ENCODE peak calls at places on chromosomes 12 and 14, in eight cellular contexts. S is nephron progenitor cell, G is neural crest cell, K is NCI-H524, T is cardiac fibroblast, Z is substantia nigra, Q is mucosa of descending colon, F is NCI-H774. C is an unnamed sample.

GRCh38 chr14:101112351-101113107 is 209.0 kb upstream of the RTL1 start:
- DNase-seq in S (no peak), G (no peak), K (no peak), T (no peak), Z (no peak), Q (no peak), F (no peak), C (no peak)

GRCh38 chr14:32593290-32593942 is 264.3 kb downstream of the AKAP6 start:
- DNase-seq in S (no peak), G (no peak), K (no peak), T (peak), Z (no peak), Q (no peak), F (no peak), C (no peak)

GRCh38 chr12:105455250-105455649 is 124.8 kb downstream of the C12orf75 start:
- DNase-seq in S (no peak), G (no peak), K (peak), T (no peak), Z (no peak), Q (no peak), F (no peak), C (no peak)

GRCh38 chr12:48285751-48286650 is 64.7 kb downstream of the ZNF641 start:
- DNase-seq in S (no peak), G (no peak), K (peak), T (no peak), Z (no peak), Q (no peak), F (no peak), C (no peak)

GRCh38 chr12:112906712-112907414 is at the start of gene OAS1:
- DNase-seq in S (no peak), G (no peak), K (no peak), T (peak), Z (no peak), Q (peak), F (peak), C (peak)

GRCh38 chr12:48187916-48188695 is 4.7 kb downstream of the CCDC184 start:
- DNase-seq in S (no peak), G (no peak), K (no peak), T (no peak), Z (no peak), Q (no peak), F (no peak), C (no peak)

GRCh38 chr12:45402288-45402687 is 186.4 kb downstream of the ANO6 start:
- DNase-seq in S (no peak), G (no peak), K (no peak), T (peak), Z (no peak), Q (no peak), F (peak), C (no peak)

GRCh38 chr12:125873031-125873430 is 807.8 kb downstream of the AACS start:
- DNase-seq in S (no peak), G (no peak), K (no peak), T (no peak), Z (no peak), Q (no peak), F (no peak), C (no peak)

GRCh38 chr12:32737715-32738114 is 18.0 kb downstream of the YARS2 start:
- DNase-seq in S (no peak), G (no peak), K (no peak), T (no peak), Z (no peak), Q (no peak), F (no peak), C (peak)

GRCh38 chr14:32366995-32367394 is 37.9 kb downstream of the AKAP6 start:
- DNase-seq in S (no peak), G (no peak), K (no peak), T (peak), Z (no peak), Q (no peak), F (no peak), C (peak)

GRCh38 chr12:92759634-92760268 is 57.0 kb downstream of the PLEKHG7 start:
- DNase-seq in S (no peak), G (no peak), K (no peak), T (peak), Z (no peak), Q (no peak), F (no peak), C (no peak)

GRCh38 chr12:21642707-21643389 is 14.8 kb downstream of the LDHB start:
- DNase-seq in S (no peak), G (no peak), K (no peak), T (peak), Z (no peak), Q (no peak), F (no peak), C (peak)

GRCh38 chr12:55694651-55695050 is 13.1 kb downstream of the ITGA7 start:
- DNase-seq in S (no peak), G (no peak), K (no peak), T (no peak), Z (no peak), Q (no peak), F (no peak), C (no peak)

GRCh38 chr12:47547077-47547476 is 158.8 kb downstream of the RPAP3 start:
- DNase-seq in S (no peak), G (no peak), K (peak), T (peak), Z (no peak), Q (no peak), F (no peak), C (no peak)

GRCh38 chr14:76918176-76918750 is 92.1 kb downstream of the LRRC74A start:
- DNase-seq in S (no peak), G (no peak), K (peak), T (peak), Z (peak), Q (peak), F (no peak), C (no peak)

GRCh38 chr14:102125546-102125945 is 14.2 kb upstream of the WDR20 start:
- DNase-seq in S (no peak), G (no peak), K (no peak), T (no peak), Z (no peak), Q (no peak), F (no peak), C (no peak)

GRCh38 chr12:93592641-93593396 is 20.3 kb downstream of the SOCS2 start:
- DNase-seq in S (no peak), G (no peak), K (no peak), T (no peak), Z (no peak), Q (no peak), F (no peak), C (no peak)

GRCh38 chr14:94196057-94196456 is 21.9 kb downstream of the PPP4R4 start:
- DNase-seq in S (no peak), G (no peak), K (no peak), T (no peak), Z (no peak), Q (no peak), F (no peak), C (no peak)

GRCh38 chr14:42192659-42193425 is 586.2 kb downstream of the LRFN5 start:
- DNase-seq in S (no peak), G (no peak), K (peak), T (peak), Z (no peak), Q (no peak), F (no peak), C (no peak)

GRCh38 chr14:21241218-21241819 is 27.9 kb downstream of the HNRNPC start:
- DNase-seq in S (no peak), G (no peak), K (peak), T (peak), Z (no peak), Q (no peak), F (no peak), C (no peak)

GRCh38 chr12:113933201-113933786 is 32.8 kb downstream of the RBM19 start:
- DNase-seq in S (peak), G (peak), K (no peak), T (peak), Z (peak), Q (no peak), F (no peak), C (peak)

GRCh38 chr14:23776296-23776695 is 140.1 kb downstream of the DHRS2 start:
- DNase-seq in S (no peak), G (no peak), K (no peak), T (no peak), Z (no peak), Q (no peak), F (no peak), C (no peak)

GRCh38 chr14:52950898-52951729 is at the start of gene FERMT2:
- DNase-seq in S (peak), G (peak), K (peak), T (peak), Z (peak), Q (peak), F (peak), C (peak)

GRCh38 chr14:100106260-100106659 is 41.0 kb downstream of the EVL start:
- DNase-seq in S (no peak), G (no peak), K (no peak), T (no peak), Z (no peak), Q (no peak), F (no peak), C (no peak)

GRCh38 chr14:49995162-49995561 is 102.3 kb downstream of the ARF6 start:
- DNase-seq in S (no peak), G (no peak), K (peak), T (no peak), Z (no peak), Q (no peak), F (no peak), C (no peak)

GRCh38 chr14:71466251-71466650 is 466.0 kb upstream of the RGS6 start:
- DNase-seq in S (no peak), G (no peak), K (no peak), T (no peak), Z (no peak), Q (no peak), F (no peak), C (no peak)

GRCh38 chr12:101200145-101200544 is 9.9 kb downstream of the SLC5A8 start:
- DNase-seq in S (no peak), G (no peak), K (no peak), T (no peak), Z (no peak), Q (no peak), F (no peak), C (no peak)

GRCh38 chr12:10968765-10969456 is 17.8 kb downstream of the TAS2R50 start:
- DNase-seq in S (no peak), G (no peak), K (no peak), T (peak), Z (no peak), Q (no peak), F (no peak), C (no peak)

GRCh38 chr14:103292426-103293374 is 41.3 kb upstream of the EIF5 start:
- DNase-seq in S (peak), G (peak), K (peak), T (peak), Z (peak), Q (peak), F (peak), C (peak)

GRCh38 chr12:99043319-99043914 is 398.3 kb downstream of the APAF1 start:
- DNase-seq in S (peak), G (peak), K (peak), T (peak), Z (peak), Q (peak), F (peak), C (peak)

GRCh38 chr12:47087088-47087688 is 7.4 kb upstream of the AMIGO2 start:
- DNase-seq in S (no peak), G (no peak), K (no peak), T (peak), Z (no peak), Q (no peak), F (peak), C (no peak)

GRCh38 chr12:107134558-107134957 is 41.2 kb upstream of the CRY1 start:
- DNase-seq in S (no peak), G (no peak), K (peak), T (no peak), Z (no peak), Q (no peak), F (no peak), C (peak)

GRCh38 chr12:68521321-68521839 is 89.3 kb upstream of the RAP1B start:
- DNase-seq in S (no peak), G (no peak), K (no peak), T (peak), Z (no peak), Q (no peak), F (no peak), C (no peak)

GRCh38 chr12:3641428-3641883 is 111.5 kb downstream of the CRACR2A start:
- DNase-seq in S (no peak), G (no peak), K (no peak), T (peak), Z (no peak), Q (no peak), F (no peak), C (no peak)

GRCh38 chr14:77844802-77845201 is 44.9 kb downstream of the ADCK1 start:
- DNase-seq in S (no peak), G (no peak), K (no peak), T (no peak), Z (no peak), Q (no peak), F (no peak), C (no peak)